ENCODE peak calls at places on chromosomes 6 and 20, in four cellular contexts. C is lung, K is psoas muscle, U is testis. A is an unnamed sample.

GRCh38 chr6:43698584-43699349 is 11.2 kb upstream of the MRPS18A start:
- DNase-seq in C (no peak), K (peak; percentile 92), U (peak; percentile 35), A (no peak)

GRCh38 chr6:47663462-47664216 is 34.7 kb upstream of the ADGRF4 start:
- DNase-seq in C (no peak), K (no peak), U (no peak), A (no peak)

GRCh38 chr20:51195419-51195901 is 172.6 kb upstream of the KCNG1 start:
- DNase-seq in C (no peak), K (no peak), U (no peak), A (no peak)

GRCh38 chr6:125231574-125232343 is 70.0 kb downstream of the HDDC2 start:
- DNase-seq in C (no peak), K (no peak), U (no peak), A (no peak)

GRCh38 chr6:31966997-31967925 is 4.7 kb downstream of the DXO start:
- DNase-seq in C (no peak), K (no peak), U (no peak), A (no peak)

GRCh38 chr6:32140420-32141046 is 10.4 kb upstream of the FKBPL start:
- DNase-seq in C (no peak), K (no peak), U (no peak), A (no peak)

GRCh38 chr20:43507150-43508080 is at the start of gene L3MBTL1:
- DNase-seq in C (peak; percentile 37), K (peak; percentile 56), U (peak; percentile 74), A (peak; percentile 74)

GRCh38 chr6:143734641-143735063 is 56.9 kb downstream of the PHACTR2 start:
- DNase-seq in C (no peak), K (no peak), U (no peak), A (no peak)

GRCh38 chr20:37516697-37517370 is 4.2 kb upstream of the NNAT start:
- DNase-seq in C (no peak), K (no peak), U (no peak), A (peak; percentile 82)

GRCh38 chr20:5181955-5182354 is 55.1 kb downstream of the CDS2 start:
- DNase-seq in C (no peak), K (no peak), U (no peak), A (no peak)

GRCh38 chr6:152648090-152648489 is 10.9 kb upstream of the SYNE1 start:
- DNase-seq in C (no peak), K (no peak), U (no peak), A (no peak)

GRCh38 chr6:151285121-151285520 is 45.4 kb downstream of the AKAP12 start:
- DNase-seq in C (no peak), K (no peak), U (no peak), A (no peak)

GRCh38 chr6:125789576-125790402 is 971 bp upstream of the NCOA7 start:
- DNase-seq in C (peak; percentile 44), K (peak; percentile 80), U (peak; percentile 70), A (peak; percentile 51)

GRCh38 chr6:40755046-40755681 is 168.0 kb upstream of the LRFN2 start:
- DNase-seq in C (no peak), K (no peak), U (no peak), A (peak; percentile 93)

GRCh38 chr6:11363881-11364576 is 131.6 kb upstream of the NEDD9 start:
- DNase-seq in C (no peak), K (no peak), U (no peak), A (no peak)

GRCh38 chr6:39419607-39420006 is 97.1 kb upstream of the KCNK16 start:
- DNase-seq in C (peak; percentile 10), K (no peak), U (peak; percentile 28), A (no peak)

GRCh38 chr20:1478566-1478965 is 11.9 kb upstream of the NSFL1C start:
- DNase-seq in C (no peak), K (no peak), U (no peak), A (no peak)

GRCh38 chr20:26308961-26309360 is 612.3 kb upstream of the ZNF337 start:
- DNase-seq in C (no peak), K (no peak), U (no peak), A (no peak)

GRCh38 chr6:125157725-125158124 is 4.2 kb downstream of the TPD52L1 start:
- DNase-seq in C (no peak), K (no peak), U (no peak), A (peak; percentile 12)

GRCh38 chr6:156557269-156557885 is 219.8 kb upstream of the ARID1B start:
- DNase-seq in C (no peak), K (peak; percentile 63), U (peak; percentile 33), A (peak; percentile 70)

GRCh38 chr6:16318538-16318937 is 80.2 kb downstream of the GMPR start:
- DNase-seq in C (no peak), K (no peak), U (no peak), A (no peak)

GRCh38 chr20:15675151-15675550 is 898.1 kb downstream of the KIF16B start:
- DNase-seq in C (no peak), K (no peak), U (no peak), A (no peak)

GRCh38 chr20:6051505-6051904 is 2.4 kb downstream of the LRRN4 start:
- DNase-seq in C (no peak), K (no peak), U (no peak), A (no peak)

GRCh38 chr6:37709250-37709931 is 11.7 kb upstream of the MDGA1 start:
- DNase-seq in C (no peak), K (no peak), U (no peak), A (no peak)

GRCh38 chr6:137432054-137432545 is 62.1 kb downstream of the OLIG3 start:
- DNase-seq in C (no peak), K (no peak), U (no peak), A (no peak)

GRCh38 chr20:61189534-61189933 is 62.5 kb upstream of the CDH4 start:
- DNase-seq in C (no peak), K (no peak), U (no peak), A (no peak)

GRCh38 chr6:43256670-43257664 is 13.7 kb downstream of the TTBK1 start:
- DNase-seq in C (no peak), K (peak; percentile 7), U (no peak), A (no peak)

GRCh38 chr20:1802385-1803215 is 92.6 kb upstream of the SIRPA start:
- DNase-seq in C (peak; percentile 57), K (peak; percentile 82), U (peak; percentile 70), A (peak; percentile 84)

GRCh38 chr6:116371384-116372209 is 850 bp downstream of the DSE start:
- DNase-seq in C (peak; percentile 71), K (peak; percentile 91), U (peak; percentile 79), A (peak; percentile 72)

GRCh38 chr20:51966296-51966971 is 164.1 kb upstream of the SALL4 start:
- DNase-seq in C (peak; percentile 67), K (peak; percentile 51), U (peak; percentile 86), A (peak; percentile 61)

GRCh38 chr6:100763617-100764016 is 117.5 kb downstream of the ASCC3 start:
- DNase-seq in C (no peak), K (no peak), U (no peak), A (no peak)

GRCh38 chr20:6075428-6076219 is 21.8 kb upstream of the LRRN4 start:
- DNase-seq in C (no peak), K (no peak), U (peak; percentile 24), A (no peak)

GRCh38 chr6:16241321-16241689 is 2.9 kb downstream of the GMPR start:
- DNase-seq in C (no peak), K (no peak), U (no peak), A (peak; percentile 83)

GRCh38 chr20:53660078-53660909 is 66.7 kb upstream of the ZNF217 start:
- DNase-seq in C (no peak), K (peak; percentile 58), U (peak; percentile 27), A (no peak)

GRCh38 chr6:21586760-21587181 is 6.8 kb upstream of the SOX4 start:
- DNase-seq in C (no peak), K (no peak), U (peak; percentile 69), A (peak; percentile 90)

GRCh38 chr6:23224540-23224939 is 655.2 kb downstream of the HDGFL1 start:
- DNase-seq in C (no peak), K (no peak), U (no peak), A (no peak)

DNA sequence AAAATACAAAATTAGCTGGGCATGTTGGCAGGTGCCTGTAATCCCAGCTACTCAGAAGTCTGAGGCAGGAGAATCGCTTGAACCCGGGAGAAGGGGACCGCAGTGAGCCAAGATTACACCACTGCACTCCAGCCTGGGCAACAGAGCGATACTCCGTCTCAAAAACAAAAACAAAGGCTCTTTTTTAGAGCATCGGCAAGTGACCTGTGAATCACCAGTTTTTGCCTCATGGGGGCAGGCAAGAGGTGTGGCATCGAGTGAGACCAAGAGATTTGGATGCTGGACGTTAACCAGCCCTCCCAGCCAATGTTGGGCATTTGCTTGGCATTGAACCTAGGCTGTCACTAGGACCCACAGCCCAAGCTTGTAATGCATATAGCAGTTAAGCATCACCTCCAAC is 14.6 kb upstream of the CDK5RAP1 start:
- DNase-seq in C (no peak), K (peak; percentile 74), U (peak; percentile 59), A (peak; percentile 52)
- H3K4me3 ChIP-seq in C (no peak overlapping the region), K (no peak overlapping the region), U (no peak overlapping the region), A (no peak overlapping the region)

GRCh38 chr6:2641044-2641673 is 109.6 kb downstream of the MYLK4 start:
- DNase-seq in C (no peak), K (no peak), U (no peak), A (no peak)
- TF ChIP-seq CTCF in C (no peak), K (no peak), U (no peak), A (no peak)

GRCh38 chr6:8079116-8079515 is 14.9 kb upstream of the BLOC1S5 start:
- DNase-seq in C (no peak), K (no peak), U (no peak), A (no peak)
- H3K4me3 ChIP-seq in C (no peak overlapping the region), K (no peak overlapping the region), U (no peak overlapping the region), A (no peak overlapping the region)

GRCh38 chr6:158752613-158753012 is 66.6 kb downstream of the EZR start:
- DNase-seq in C (no peak), K (no peak), U (no peak), A (peak; percentile 44)
- TF ChIP-seq CTCF in C (no peak), K (no peak), U (no peak), A (peak; percentile 51)

DNA sequence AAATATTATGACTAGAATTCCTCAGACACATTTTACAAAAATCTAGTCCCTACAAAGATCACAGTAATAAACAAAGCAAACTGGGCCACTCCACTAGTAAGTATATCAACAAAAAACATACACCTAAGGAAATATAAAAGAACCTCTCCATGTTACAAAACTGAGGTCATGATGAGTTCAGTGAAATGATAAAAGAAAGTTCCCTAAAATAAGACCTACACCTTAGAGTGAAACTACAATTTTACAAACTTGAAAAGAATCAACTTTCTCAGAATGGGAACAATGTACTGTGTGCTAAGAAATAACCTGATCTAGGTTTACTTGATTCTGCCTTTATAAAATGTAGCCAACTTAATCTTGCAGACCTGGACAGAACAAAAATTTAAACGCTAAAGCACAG is 2.0 kb downstream of the RALGAPA2 start:
- DNase-seq in C (no peak), K (no peak), U (no peak), A (no peak)
- H3K4me3 ChIP-seq in C (no peak overlapping the region), K (peak overlapping the region; percentile 89), U (no peak overlapping the region), A (no peak overlapping the region)

A was measured in WERI-Rb-1.